ENCODE peak calls at places on chromosome 10, in six cellular contexts. One of them, this sample, is unnamed.

GRCh38 chr10:11387044-11387443 is 224.4 kb downstream of the USP6NL start:
- DNase-seq in K562: no peak
- DNase-seq in GM12878: no peak
- DNase-seq in NB4: no peak
- DNase-seq in A549: no peak
- DNase-seq in endothelial cell of umbilical vein: no peak
- DNase-seq in this sample: no peak

GRCh38 chr10:72334196-72334831 is 20.4 kb downstream of the DNAJB12 start:
- DNase-seq in endothelial cell of umbilical vein: peak
- DNase-seq in A549: no peak
- DNase-seq in GM12878: no peak
- DNase-seq in NB4: no peak
- DNase-seq in K562: no peak
- DNase-seq in this sample: no peak

GRCh38 chr10:58666024-58666423 is 153.4 kb downstream of the BICC1 start:
- DNase-seq in endothelial cell of umbilical vein: no peak
- DNase-seq in GM12878: no peak
- DNase-seq in A549: no peak
- DNase-seq in K562: no peak
- DNase-seq in NB4: no peak
- DNase-seq in this sample: peak

GRCh38 chr10:60964257-60965235 is 20.6 kb upstream of the RHOBTB1 start:
- DNase-seq in K562: peak
- DNase-seq in GM12878: no peak
- DNase-seq in NB4: peak
- DNase-seq in A549: peak
- DNase-seq in endothelial cell of umbilical vein: peak
- DNase-seq in this sample: peak

GRCh38 chr10:511849-512191 is 177.6 kb downstream of the DIP2C start:
- DNase-seq in A549: no peak
- DNase-seq in NB4: no peak
- DNase-seq in K562: no peak
- DNase-seq in endothelial cell of umbilical vein: no peak
- DNase-seq in GM12878: no peak
- DNase-seq in this sample: no peak

GRCh38 chr10:103192089-103192450 is 1.0 kb downstream of the NT5C2 start:
- DNase-seq in endothelial cell of umbilical vein: no peak
- DNase-seq in A549: peak
- DNase-seq in NB4: no peak
- DNase-seq in GM12878: no peak
- DNase-seq in K562: peak
- DNase-seq in this sample: no peak

GRCh38 chr10:98256692-98257091 is 11.3 kb downstream of the LOXL4 start:
- DNase-seq in K562: no peak
- DNase-seq in A549: no peak
- DNase-seq in GM12878: no peak
- DNase-seq in endothelial cell of umbilical vein: no peak
- DNase-seq in NB4: no peak
- DNase-seq in this sample: no peak

GRCh38 chr10:114917927-114918672 is 19.9 kb upstream of the TRUB1 start:
- DNase-seq in K562: no peak
- DNase-seq in A549: peak
- DNase-seq in endothelial cell of umbilical vein: no peak
- DNase-seq in GM12878: no peak
- DNase-seq in NB4: no peak
- DNase-seq in this sample: no peak

GRCh38 chr10:47294057-47294456 is 5.9 kb upstream of the GDF10 start:
- DNase-seq in NB4: no peak
- DNase-seq in K562: no peak
- DNase-seq in endothelial cell of umbilical vein: no peak
- DNase-seq in A549: no peak
- DNase-seq in GM12878: no peak
- DNase-seq in this sample: no peak

GRCh38 chr10:66277481-66277880 is 648.4 kb upstream of the LRRTM3 start:
- DNase-seq in NB4: no peak
- DNase-seq in GM12878: no peak
- DNase-seq in A549: no peak
- DNase-seq in K562: no peak
- DNase-seq in endothelial cell of umbilical vein: no peak
- DNase-seq in this sample: no peak

GRCh38 chr10:127878474-127879055 is 14.2 kb downstream of the CLRN3 start:
- DNase-seq in A549: no peak
- DNase-seq in NB4: no peak
- DNase-seq in K562: no peak
- DNase-seq in GM12878: no peak
- DNase-seq in endothelial cell of umbilical vein: no peak
- DNase-seq in this sample: no peak

GRCh38 chr10:52525761-52526160 is 211.7 kb downstream of the DKK1 start:
- DNase-seq in K562: no peak
- DNase-seq in A549: peak
- DNase-seq in endothelial cell of umbilical vein: peak
- DNase-seq in GM12878: no peak
- DNase-seq in NB4: no peak
- DNase-seq in this sample: no peak

GRCh38 chr10:86354761-86355540 is 11.6 kb downstream of the GRID1 start:
- DNase-seq in endothelial cell of umbilical vein: no peak
- DNase-seq in GM12878: no peak
- DNase-seq in A549: no peak
- DNase-seq in NB4: peak
- DNase-seq in K562: no peak
- DNase-seq in this sample: no peak

GRCh38 chr10:104325436-104326430 is 12.5 kb downstream of the ITPRIP start:
- DNase-seq in NB4: peak
- DNase-seq in GM12878: no peak
- DNase-seq in endothelial cell of umbilical vein: peak
- DNase-seq in A549: no peak
- DNase-seq in K562: no peak
- DNase-seq in this sample: no peak

GRCh38 chr10:122504551-122504950 is 43.2 kb downstream of the HTRA1 start:
- DNase-seq in GM12878: no peak
- DNase-seq in NB4: no peak
- DNase-seq in K562: no peak
- DNase-seq in endothelial cell of umbilical vein: peak
- DNase-seq in A549: peak
- DNase-seq in this sample: no peak

GRCh38 chr10:18607979-18608378 is 43.4 kb downstream of the NSUN6 start:
- DNase-seq in endothelial cell of umbilical vein: no peak
- DNase-seq in A549: peak
- DNase-seq in NB4: no peak
- DNase-seq in K562: no peak
- DNase-seq in GM12878: no peak
- DNase-seq in this sample: no peak

GRCh38 chr10:30227481-30227880 is 121.6 kb downstream of the MTPAP start:
- DNase-seq in GM12878: no peak
- DNase-seq in NB4: no peak
- DNase-seq in K562: no peak
- DNase-seq in endothelial cell of umbilical vein: no peak
- DNase-seq in A549: no peak
- DNase-seq in this sample: no peak

GRCh38 chr10:132974886-132975881 is 32.8 kb upstream of the CFAP46 start:
- DNase-seq in K562: no peak
- DNase-seq in endothelial cell of umbilical vein: no peak
- DNase-seq in NB4: no peak
- DNase-seq in A549: no peak
- DNase-seq in GM12878: no peak
- DNase-seq in this sample: no peak

GRCh38 chr10:109633846-109634245 is 289.5 kb downstream of the XPNPEP1 start:
- DNase-seq in K562: no peak
- DNase-seq in endothelial cell of umbilical vein: no peak
- DNase-seq in GM12878: no peak
- DNase-seq in A549: no peak
- DNase-seq in NB4: peak
- DNase-seq in this sample: no peak

GRCh38 chr10:78013564-78013963 is 15.8 kb downstream of the POLR3A start:
- DNase-seq in endothelial cell of umbilical vein: no peak
- DNase-seq in GM12878: no peak
- DNase-seq in K562: no peak
- DNase-seq in A549: no peak
- DNase-seq in NB4: no peak
- DNase-seq in this sample: no peak

GRCh38 chr10:93826355-93826754 is 67.4 kb upstream of the SLC35G1 start:
- DNase-seq in NB4: peak
- DNase-seq in A549: no peak
- DNase-seq in endothelial cell of umbilical vein: no peak
- DNase-seq in K562: no peak
- DNase-seq in GM12878: no peak
- DNase-seq in this sample: no peak

GRCh38 chr10:113053091-113053490 is 103.0 kb downstream of the TCF7L2 start:
- DNase-seq in A549: no peak
- DNase-seq in GM12878: no peak
- DNase-seq in NB4: no peak
- DNase-seq in endothelial cell of umbilical vein: no peak
- DNase-seq in K562: no peak
- DNase-seq in this sample: no peak

GRCh38 chr10:55629792-55630490 is 731.1 kb downstream of the ZWINT start:
- DNase-seq in endothelial cell of umbilical vein: peak
- DNase-seq in A549: peak
- DNase-seq in K562: no peak
- DNase-seq in GM12878: no peak
- DNase-seq in NB4: no peak
- DNase-seq in this sample: peak

GRCh38 chr10:47325303-47326291 is 3.3 kb downstream of the GDF2 start:
- DNase-seq in A549: no peak
- DNase-seq in GM12878: no peak
- DNase-seq in endothelial cell of umbilical vein: no peak
- DNase-seq in K562: no peak
- DNase-seq in NB4: no peak
- DNase-seq in this sample: no peak

GRCh38 chr10:109952526-109952925 is 29.2 kb upstream of the XPNPEP1 start:
- DNase-seq in NB4: no peak
- DNase-seq in endothelial cell of umbilical vein: no peak
- DNase-seq in A549: no peak
- DNase-seq in GM12878: no peak
- DNase-seq in K562: no peak
- DNase-seq in this sample: no peak

GRCh38 chr10:92291921-92292860 is 1.2 kb downstream of the MARCHF5 start:
- DNase-seq in GM12878: peak
- DNase-seq in K562: peak
- DNase-seq in A549: peak
- DNase-seq in endothelial cell of umbilical vein: peak
- DNase-seq in NB4: peak
- DNase-seq in this sample: peak

GRCh38 chr10:116627386-116627933 is 6.7 kb downstream of the PNLIPRP2 start:
- DNase-seq in GM12878: no peak
- DNase-seq in A549: peak
- DNase-seq in K562: peak
- DNase-seq in endothelial cell of umbilical vein: no peak
- DNase-seq in NB4: no peak
- DNase-seq in this sample: peak

GRCh38 chr10:95573497-95573896 is 12.3 kb upstream of the SORBS1 start:
- DNase-seq in endothelial cell of umbilical vein: no peak
- DNase-seq in NB4: no peak
- DNase-seq in K562: no peak
- DNase-seq in A549: no peak
- DNase-seq in GM12878: no peak
- DNase-seq in this sample: no peak

GRCh38 chr10:95573953-95574604 is 12.9 kb upstream of the SORBS1 start:
- DNase-seq in NB4: no peak
- DNase-seq in A549: no peak
- DNase-seq in K562: no peak
- DNase-seq in GM12878: no peak
- DNase-seq in endothelial cell of umbilical vein: no peak
- DNase-seq in this sample: no peak

GRCh38 chr10:95580140-95580539 is 19.0 kb upstream of the SORBS1 start:
- DNase-seq in GM12878: no peak
- DNase-seq in endothelial cell of umbilical vein: no peak
- DNase-seq in NB4: no peak
- DNase-seq in A549: no peak
- DNase-seq in K562: no peak
- DNase-seq in this sample: no peak

GRCh38 chr10:95574649-95575365 is 13.6 kb upstream of the SORBS1 start:
- DNase-seq in NB4: no peak
- DNase-seq in endothelial cell of umbilical vein: no peak
- DNase-seq in GM12878: no peak
- DNase-seq in A549: no peak
- DNase-seq in K562: no peak
- DNase-seq in this sample: no peak

DNA sequence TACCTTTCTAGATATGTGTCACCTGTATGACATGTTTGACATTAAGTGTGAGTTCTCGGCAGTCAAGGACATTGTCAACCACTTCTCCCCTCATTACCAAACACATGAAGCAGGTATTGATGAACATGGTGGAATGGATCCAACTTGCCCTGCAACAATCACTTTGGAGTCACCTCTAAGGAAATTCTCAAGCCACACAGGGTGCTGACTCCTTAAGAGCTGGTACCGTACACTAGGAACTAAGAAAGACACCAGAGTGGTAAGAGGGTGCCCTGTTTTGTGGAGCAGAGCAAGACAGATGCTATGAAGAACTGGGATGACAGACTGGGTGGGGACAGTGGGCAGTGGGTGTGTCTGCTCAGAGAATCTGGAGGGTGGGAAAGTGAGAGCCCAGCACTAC is 17.4 kb upstream of the SORBS1 start:
- DNase-seq in GM12878: no peak
- DNase-seq in K562: no peak
- DNase-seq in NB4: no peak
- DNase-seq in A549: no peak
- DNase-seq in endothelial cell of umbilical vein: no peak
- DNase-seq in this sample: no peak
- TF ChIP-seq MYC in GM12878: no peak
- TF ChIP-seq MYC in K562: no peak
- TF ChIP-seq MYC in NB4: no peak
- TF ChIP-seq MYC in A549: no peak
- TF ChIP-seq MYC in endothelial cell of umbilical vein: no peak
- TF ChIP-seq MYC in this sample: no peak

GRCh38 chr10:53957401-53957800 is 843.6 kb downstream of the PCDH15 start:
- DNase-seq in K562: no peak
- DNase-seq in GM12878: no peak
- DNase-seq in NB4: no peak
- DNase-seq in A549: peak
- DNase-seq in endothelial cell of umbilical vein: no peak
- DNase-seq in this sample: peak
- TF ChIP-seq MYC in K562: no peak
- TF ChIP-seq MYC in GM12878: no peak
- TF ChIP-seq MYC in NB4: no peak
- TF ChIP-seq MYC in A549: no peak
- TF ChIP-seq MYC in endothelial cell of umbilical vein: no peak
- TF ChIP-seq MYC in this sample: no peak

GRCh38 chr10:63157845-63158624 is 24.9 kb downstream of the NRBF2 start:
- DNase-seq in A549: peak
- DNase-seq in K562: peak
- DNase-seq in NB4: peak
- DNase-seq in endothelial cell of umbilical vein: peak
- DNase-seq in GM12878: peak
- DNase-seq in this sample: peak
- TF ChIP-seq MYC in A549: no peak
- TF ChIP-seq MYC in K562: no peak
- TF ChIP-seq MYC in NB4: no peak
- TF ChIP-seq MYC in endothelial cell of umbilical vein: no peak
- TF ChIP-seq MYC in GM12878: no peak
- TF ChIP-seq MYC in this sample: no peak

DNA sequence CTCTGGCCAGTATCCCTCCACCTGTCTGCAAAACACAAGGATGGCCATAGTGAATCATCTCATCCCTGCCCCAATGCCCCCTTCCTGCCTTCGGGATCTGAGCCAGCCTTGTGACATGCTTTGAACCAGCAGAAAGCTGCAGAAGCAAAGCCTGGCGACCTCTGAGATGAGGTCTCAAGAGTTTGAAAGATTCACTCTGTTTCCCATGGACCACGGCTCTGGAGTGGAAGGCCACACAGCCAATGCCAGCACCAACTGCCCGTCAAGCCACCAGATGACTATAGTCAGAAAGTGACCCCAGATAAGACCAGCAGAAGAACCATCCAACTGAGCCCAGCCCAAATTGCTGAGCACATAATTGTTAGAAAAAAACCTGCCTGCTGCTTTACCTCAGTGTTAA is 193.9 kb upstream of the PPP2R2D start:
- DNase-seq in K562: no peak
- DNase-seq in endothelial cell of umbilical vein: no peak
- DNase-seq in NB4: no peak
- DNase-seq in A549: no peak
- DNase-seq in GM12878: no peak
- DNase-seq in this sample: no peak
- TF ChIP-seq MYC in K562: no peak
- TF ChIP-seq MYC in endothelial cell of umbilical vein: no peak
- TF ChIP-seq MYC in NB4: no peak
- TF ChIP-seq MYC in A549: no peak
- TF ChIP-seq MYC in GM12878: no peak
- TF ChIP-seq MYC in this sample: no peak